ENCODE peak calls at places on chromosomes 13 and 19, in ten cellular contexts. I is H9, D is breast epithelium, L is heart right ventricle, R is pancreas, V is ascending aorta, C is MCF 10A, Q is stomach, A is AG04450, U is AG09309. E is an unnamed sample.

GRCh38 chr13:51666839-51667238 is 82.6 kb downstream of the WDFY2 start:
- DNase-seq in I (no peak), D (no peak), L (no peak), R (no peak), V (no peak), C (no peak), Q (no peak), A (no peak), U (no peak), E (no peak)

GRCh38 chr19:50050406-50051223 is 24.8 kb downstream of the ZNF473 start:
- DNase-seq in I (no peak), D (peak; percentile 78), L (peak; percentile 84), R (peak; percentile 67), V (peak; percentile 31), C (no peak), Q (peak; percentile 55), A (peak; percentile 13), U (peak; percentile 54), E (peak; percentile 57)

GRCh38 chr13:49936943-49937273 is 768 bp upstream of the SPRYD7 start:
- DNase-seq in I (peak; percentile 29), D (no peak), L (no peak), R (no peak), V (no peak), C (no peak), Q (no peak), A (no peak), U (no peak), E (no peak)

GRCh38 chr19:30226464-30227070 is 145.6 kb upstream of the ZNF536 start:
- DNase-seq in I (no peak), D (no peak), L (no peak), R (no peak), V (no peak), C (no peak), Q (no peak), A (no peak), U (no peak), E (peak; percentile 33)

GRCh38 chr13:63636231-63636993 is 2220.8 kb upstream of the PCDH20 start:
- DNase-seq in I (no peak), D (no peak), L (no peak), R (no peak), V (no peak), C (no peak), Q (no peak), A (no peak), U (no peak), E (no peak)

GRCh38 chr13:38349386-38350113 is at the start of gene UFM1:
- DNase-seq in I (peak; percentile 96), D (peak; percentile 79), L (peak; percentile 92), R (peak; percentile 90), V (peak; percentile 58), C (peak; percentile 95), Q (peak; percentile 89), A (peak; percentile 90), U (peak; percentile 88), E (peak; percentile 74)

GRCh38 chr19:43489310-43489709 is 15.2 kb downstream of the PHLDB3 start:
- DNase-seq in I (no peak), D (no peak), L (peak; percentile 33), R (no peak), V (no peak), C (no peak), Q (no peak), A (no peak), U (no peak), E (no peak)

GRCh38 chr19:32324631-32325215 is 20.7 kb upstream of the ZNF507 start:
- DNase-seq in I (no peak), D (no peak), L (no peak), R (no peak), V (no peak), C (no peak), Q (no peak), A (no peak), U (no peak), E (no peak)

GRCh38 chr13:51619614-51620013 is 35.4 kb downstream of the WDFY2 start:
- DNase-seq in I (no peak), D (no peak), L (no peak), R (no peak), V (no peak), C (no peak), Q (no peak), A (peak; percentile 34), U (peak; percentile 45), E (no peak)

GRCh38 chr13:110000534-110001345 is 214.4 kb upstream of the IRS2 start:
- DNase-seq in I (no peak), D (no peak), L (no peak), R (no peak), V (no peak), C (no peak), Q (no peak), A (no peak), U (no peak), E (no peak)

GRCh38 chr13:109998030-109998429 is 211.6 kb upstream of the IRS2 start:
- DNase-seq in I (no peak), D (no peak), L (no peak), R (no peak), V (no peak), C (no peak), Q (no peak), A (no peak), U (no peak), E (no peak)

GRCh38 chr13:109996404-109996960 is 210.1 kb upstream of the IRS2 start:
- DNase-seq in I (no peak), D (no peak), L (no peak), R (no peak), V (no peak), C (no peak), Q (no peak), A (no peak), U (no peak), E (no peak)

GRCh38 chr13:109999659-110000533 is 213.5 kb upstream of the IRS2 start:
- DNase-seq in I (no peak), D (no peak), L (no peak), R (no peak), V (no peak), C (no peak), Q (no peak), A (no peak), U (no peak), E (no peak)

DNA sequence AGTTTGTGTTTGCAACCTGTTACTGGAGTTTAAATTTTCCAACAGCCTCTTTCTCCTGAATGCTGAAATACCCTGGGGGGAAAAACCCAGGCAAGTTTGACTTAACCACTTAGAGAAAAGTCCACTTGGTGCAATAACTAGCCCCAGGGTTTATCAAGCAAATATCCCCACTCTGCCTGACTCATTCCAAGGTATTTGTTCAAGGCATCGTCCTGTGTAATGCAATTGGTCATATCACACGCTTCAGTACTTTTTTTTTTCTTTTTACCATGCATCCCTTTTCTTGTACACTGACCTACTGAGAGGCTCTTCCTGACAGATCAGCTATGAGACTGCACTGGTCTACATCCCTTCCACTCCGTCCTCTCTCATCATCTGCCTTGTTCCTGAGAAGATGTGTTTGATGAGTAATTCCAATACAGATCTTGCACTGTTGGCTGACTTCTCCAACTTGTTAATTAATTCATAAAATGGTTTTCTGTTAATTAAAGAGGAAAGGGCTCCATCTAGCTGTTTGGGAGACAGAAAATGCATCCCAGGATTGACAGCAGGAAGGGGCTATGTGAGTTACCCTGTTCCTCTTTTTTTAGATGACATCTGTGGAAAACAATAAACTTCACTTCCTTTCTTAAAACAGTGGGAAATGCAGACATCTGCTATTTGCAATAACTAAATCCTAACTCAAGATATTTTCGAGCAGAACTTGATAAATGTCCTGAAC is 212.6 kb upstream of the IRS2 start:
- DNase-seq in I (no peak), D (no peak), L (no peak), R (no peak), V (no peak), C (peak; percentile 95), Q (no peak), A (peak; percentile 72), U (peak; percentile 73), E (no peak)
- TF ChIP-seq CTCF in I (no peak), D (no peak), L (no peak), R (no peak), V (no peak), C (peak; percentile 14), Q (no peak), A (no peak), U (no peak), E (no peak)

GRCh38 chr19:4063369-4064072 is 3.2 kb downstream of the ZBTB7A start:
- DNase-seq in I (peak; percentile 56), D (no peak), L (no peak), R (no peak), V (no peak), C (no peak), Q (no peak), A (no peak), U (no peak), E (no peak)
- TF ChIP-seq CTCF in I (peak; percentile 44), D (no peak), L (no peak), R (no peak), V (no peak), C (no peak), Q (peak; percentile 19), A (peak; percentile 15), U (peak; percentile 29), E (no peak)

GRCh38 chr19:54462713-54463530 is 656 bp downstream of the LENG9 start:
- DNase-seq in I (peak; percentile 81), D (peak; percentile 54), L (peak; percentile 65), R (peak; percentile 82), V (no peak), C (peak; percentile 75), Q (peak; percentile 81), A (no peak), U (no peak), E (peak; percentile 36)
- TF ChIP-seq CTCF in I (peak; percentile 56), D (no peak), L (no peak), R (no peak), V (no peak), C (peak; percentile 21), Q (no peak), A (peak; percentile 7), U (peak; percentile 38), E (peak; percentile 27)

GRCh38 chr19:24032651-24033050 is 54.3 kb upstream of the ZNF254 start:
- DNase-seq in I (no peak), D (no peak), L (no peak), R (no peak), V (no peak), C (no peak), Q (no peak), A (no peak), U (no peak), E (no peak)

GRCh38 chr19:24033962-24034342 is 53.0 kb upstream of the ZNF254 start:
- DNase-seq in I (no peak), D (peak; percentile 35), L (peak; percentile 21), R (peak; percentile 41), V (no peak), C (peak; percentile 62), Q (peak; percentile 60), A (peak; percentile 21), U (peak; percentile 29), E (peak; percentile 20)

GRCh38 chr19:24029941-24030636 is 56.9 kb upstream of the ZNF254 start:
- DNase-seq in I (peak; percentile 33), D (no peak), L (no peak), R (no peak), V (no peak), C (no peak), Q (no peak), A (no peak), U (no peak), E (no peak)

DNA sequence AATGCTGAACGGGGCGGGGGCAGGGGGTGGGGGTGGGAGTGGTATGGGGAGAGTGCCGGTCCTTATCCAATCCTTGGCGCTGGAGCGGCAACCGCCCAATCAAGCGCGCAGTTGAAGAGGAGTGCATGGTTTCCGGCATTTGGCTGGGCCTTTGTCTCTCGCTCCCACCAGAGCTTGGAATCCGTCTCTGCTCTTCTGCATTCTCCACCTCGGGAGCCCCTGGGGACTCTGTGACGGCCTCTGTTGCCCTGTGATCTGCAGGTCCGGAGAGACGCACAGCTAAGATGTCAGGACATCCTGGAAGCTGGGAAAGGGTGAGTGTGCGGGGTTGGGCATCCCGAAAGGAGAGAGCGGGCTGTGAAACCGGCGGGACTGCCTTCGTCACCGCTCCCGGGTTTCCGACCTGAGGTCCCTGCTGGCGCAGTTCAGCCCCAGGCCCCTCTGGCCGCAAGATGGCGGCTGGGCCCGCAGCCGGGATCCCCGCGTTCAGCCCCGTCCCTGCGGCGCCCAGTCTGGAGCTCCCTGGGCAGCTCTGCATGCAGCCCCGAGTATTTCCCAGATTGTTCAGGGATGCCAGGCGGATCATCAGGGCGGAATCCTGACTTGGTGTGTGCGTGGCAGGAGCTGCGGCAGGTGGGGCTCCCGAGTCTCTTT is 53.6 kb upstream of the ZNF254 start:
- DNase-seq in I (peak; percentile 95), D (peak; percentile 92), L (peak; percentile 90), R (peak; percentile 86), V (peak; percentile 67), C (peak; percentile 95), Q (peak; percentile 89), A (peak; percentile 76), U (peak; percentile 68), E (peak; percentile 73)
- TF ChIP-seq CTCF in I (no peak), D (peak; percentile 9), L (no peak), R (no peak), V (no peak), C (no peak), Q (no peak), A (peak; percentile 15), U (no peak), E (no peak)